ENCODE peak calls at places on chromosomes 13 and 19, in four cellular contexts. Q is neural progenitor cell, P is GM20000, I is pancreas. G is an unnamed sample.

GRCh38 chr19:16822648-16823047 is 6.5 kb upstream of the SIN3B start:
- DNase-seq in I (no peak), P (no peak), Q (no peak), G (no peak)

GRCh38 chr13:27919299-27919933 is 384 bp upstream of the PDX1 start:
- DNase-seq in I (no peak), Q (no peak), P (peak), G (no peak)

GRCh38 chr19:3291644-3292043 is 67.2 kb downstream of the CELF5 start:
- DNase-seq in I (no peak), Q (no peak), P (no peak), G (no peak)

GRCh38 chr13:75360170-75360569 is 121.8 kb downstream of the TBC1D4 start:
- DNase-seq in P (no peak), I (no peak), Q (no peak), G (no peak)

GRCh38 chr19:48830965-48831364 is 5.3 kb downstream of the HSD17B14 start:
- DNase-seq in I (no peak), P (no peak), Q (no peak), G (no peak)

GRCh38 chr19:15740785-15741184 is 3.0 kb downstream of the OR10H3 start:
- DNase-seq in P (no peak), I (no peak), Q (no peak), G (no peak)

GRCh38 chr13:82850644-82851043 is 1031.6 kb downstream of the SLITRK1 start:
- DNase-seq in Q (no peak), P (no peak), I (no peak), G (no peak)

GRCh38 chr19:13917888-13918406 is 11.9 kb downstream of the CC2D1A start:
- DNase-seq in Q (no peak), I (no peak), P (no peak), G (no peak)

GRCh38 chr13:100673831-100674362 is 698 bp downstream of the TMTC4 start:
- DNase-seq in Q (no peak), I (peak), P (peak), G (no peak)

GRCh38 chr13:25561842-25562241 is 190.1 kb downstream of the ATP8A2 start:
- DNase-seq in I (no peak), Q (no peak), P (no peak), G (no peak)

GRCh38 chr13:36347826-36348225 is 1.6 kb upstream of the SPART start:
- DNase-seq in I (no peak), Q (no peak), P (no peak), G (no peak)

GRCh38 chr19:2171349-2172145 is 7.8 kb downstream of the DOT1L start:
- DNase-seq in P (peak), I (peak), Q (peak), G (no peak)

GRCh38 chr13:95251641-95252040 is 49.6 kb downstream of the ABCC4 start:
- DNase-seq in Q (no peak), I (no peak), P (no peak), G (no peak)

GRCh38 chr13:101626925-101627555 is 174.6 kb downstream of the ITGBL1 start:
- DNase-seq in Q (no peak), I (no peak), P (peak), G (no peak)

GRCh38 chr13:109999659-110000533 is 213.5 kb upstream of the IRS2 start:
- DNase-seq in I (no peak), Q (peak), P (no peak), G (no peak)

GRCh38 chr13:74210693-74211393 is 76.6 kb upstream of the KLF12 start:
- DNase-seq in Q (no peak), P (no peak), I (no peak), G (no peak)

GRCh38 chr13:24878340-24878739 is 114.4 kb downstream of the RNF17 start:
- DNase-seq in Q (no peak), P (no peak), I (no peak), G (no peak)

GRCh38 chr19:16376649-16377048 is 52.0 kb downstream of the KLF2 start:
- DNase-seq in Q (peak), I (no peak), P (no peak), G (no peak)

GRCh38 chr19:28023064-28023463 is 1189.9 kb downstream of the UQCRFS1 start:
- DNase-seq in I (no peak), P (no peak), Q (no peak), G (no peak)

GRCh38 chr13:110304256-110304655 is 2.7 kb downstream of the COL4A1 start:
- DNase-seq in P (no peak), Q (no peak), I (no peak), G (no peak)

GRCh38 chr13:75217949-75218348 is 264.0 kb downstream of the TBC1D4 start:
- DNase-seq in Q (peak), I (no peak), P (no peak), G (no peak)

GRCh38 chr13:100176781-100177389 is 88.0 kb downstream of the PCCA start:
- DNase-seq in P (no peak), Q (peak), I (no peak), G (no peak)

GRCh38 chr13:52651880-52652169 is 811 bp upstream of the SUGT1 start:
- DNase-seq in P (no peak), Q (no peak), I (no peak), G (no peak)

GRCh38 chr13:76164290-76164689 is 528.2 kb downstream of the LMO7 start:
- DNase-seq in I (no peak), P (no peak), Q (no peak), G (no peak)

GRCh38 chr13:79659161-79659560 is 178.2 kb downstream of the NDFIP2 start:
- DNase-seq in Q (peak), P (no peak), I (peak), G (no peak)

GRCh38 chr13:112722433-112723250 is 32.8 kb downstream of the ATP11A start:
- DNase-seq in P (no peak), I (peak), Q (no peak), G (no peak)

GRCh38 chr13:101465877-101466276 is 13.4 kb downstream of the ITGBL1 start:
- DNase-seq in I (no peak), P (no peak), Q (no peak), G (no peak)

GRCh38 chr19:16660763-16661479 is at the start of gene TMEM38A:
- DNase-seq in I (peak), Q (peak), P (peak), G (peak)

GRCh38 chr13:28607187-28607955 is 51.6 kb upstream of the POMP start:
- DNase-seq in P (no peak), Q (no peak), I (no peak), G (no peak)

GRCh38 chr13:100787899-100788298 is 113.3 kb upstream of the TMTC4 start:
- DNase-seq in Q (no peak), I (no peak), P (no peak), G (no peak)

GRCh38 chr19:33273881-33274662 is 28.3 kb downstream of the CEBPA start:
- DNase-seq in I (no peak), P (no peak), Q (no peak), G (no peak)

GRCh38 chr13:38398810-38399493 is 49.3 kb downstream of the UFM1 start:
- DNase-seq in P (no peak), I (no peak), Q (no peak), G (no peak)

GRCh38 chr13:111484129-111484925 is 163.9 kb downstream of the TEX29 start:
- DNase-seq in Q (peak), P (no peak), I (peak), G (peak)

GRCh38 chr19:1133471-1133929 is 29.7 kb downstream of the GPX4 start:
- DNase-seq in P (peak), Q (no peak), I (no peak), G (no peak)

GRCh38 chr13:77329133-77330008 is 2.5 kb upstream of the MYCBP2 start:
- DNase-seq in P (peak), I (peak), Q (peak), G (peak)
- TF ChIP-seq CTCF in P (no peak), I (no peak), Q (no peak), G (no peak)

DNA sequence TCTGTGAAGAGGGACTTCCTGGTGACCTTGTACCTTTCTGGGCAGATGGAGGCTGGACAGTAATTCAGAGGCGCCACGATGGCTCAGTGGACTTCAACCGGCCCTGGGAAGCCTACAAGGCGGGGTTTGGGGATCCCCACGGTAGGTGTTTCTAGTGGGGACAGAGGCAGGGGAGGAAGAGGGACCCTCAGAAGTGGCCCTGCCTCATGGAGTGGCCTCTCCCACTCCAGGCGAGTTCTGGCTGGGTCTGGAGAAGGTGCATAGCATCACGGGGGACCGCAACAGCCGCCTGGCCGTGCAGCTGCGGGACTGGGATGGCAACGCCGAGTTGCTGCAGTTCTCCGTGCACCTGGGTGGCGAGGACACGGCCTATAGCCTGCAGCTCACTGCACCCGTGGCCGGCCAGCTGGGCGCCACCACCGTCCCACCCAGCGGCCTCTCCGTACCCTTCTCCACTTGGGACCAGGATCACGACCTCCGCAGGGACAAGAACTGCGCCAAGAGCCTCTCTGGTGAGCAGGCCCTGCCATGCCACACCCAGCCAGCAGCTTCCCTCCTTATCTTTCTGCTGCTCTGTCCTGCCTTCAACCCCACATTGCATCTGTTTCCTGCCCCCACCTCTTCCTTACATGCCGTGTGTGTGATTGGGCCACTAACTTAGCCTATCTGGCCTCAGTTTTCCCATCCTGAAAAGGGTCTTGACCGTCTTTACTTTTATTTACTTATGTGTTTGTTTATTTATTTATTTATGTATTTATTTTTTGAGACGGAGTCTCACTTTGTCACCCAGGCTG is 7.3 kb downstream of the ANGPTL4 start:
- DNase-seq in I (peak), Q (no peak), P (no peak), G (no peak)
- TF ChIP-seq CTCF in I (no peak), Q (no peak), P (no peak), G (no peak)

DNA sequence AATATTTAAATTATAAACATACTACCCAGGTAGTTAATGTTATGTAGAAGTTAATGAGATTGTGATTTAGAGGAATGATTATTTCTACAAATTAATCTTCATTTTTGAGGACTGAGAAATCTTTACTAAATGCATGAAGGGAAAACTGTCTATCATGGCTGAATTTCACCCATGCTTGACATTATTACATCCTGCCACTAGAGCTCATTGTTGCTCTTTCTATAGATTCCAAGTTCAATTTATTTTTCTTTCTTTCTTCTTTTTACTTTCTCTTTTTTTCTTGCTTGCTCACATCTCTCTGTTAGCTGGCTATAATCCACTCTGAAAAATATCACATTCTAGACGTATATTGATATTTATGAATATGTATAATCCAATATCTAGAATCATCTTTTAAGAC is 505.0 kb upstream of the KLHL1 start:
- DNase-seq in P (no peak), I (no peak), Q (no peak), G (no peak)
- TF ChIP-seq CTCF in P (no peak), I (no peak), Q (peak), G (peak)

DNA sequence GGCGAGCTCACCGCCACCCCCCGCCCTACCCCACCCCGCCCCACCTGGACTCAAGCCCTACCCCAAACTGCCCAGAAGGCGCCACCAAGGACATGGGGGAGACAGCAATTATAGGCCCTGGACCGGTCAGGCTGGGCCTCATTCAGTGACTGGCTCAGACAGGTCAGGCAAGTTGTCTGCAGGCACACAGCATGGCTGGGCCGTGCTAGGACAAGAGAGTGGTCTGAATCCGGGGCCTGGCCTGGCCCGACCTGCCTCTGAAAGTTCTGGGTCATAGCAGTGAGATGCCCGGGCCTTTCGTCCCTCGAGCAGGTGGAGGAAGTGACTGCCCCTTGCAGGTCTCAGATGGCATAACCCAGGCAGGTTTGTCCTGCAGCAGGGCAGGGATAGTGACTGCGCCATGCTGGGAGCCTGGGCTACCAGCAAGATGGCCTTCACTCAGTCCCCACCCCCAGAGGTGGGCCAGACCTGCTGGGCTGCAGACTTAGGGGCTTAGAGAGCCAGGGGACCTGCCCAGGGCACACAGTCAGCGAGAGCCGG is 21.0 kb downstream of the COMP start:
- DNase-seq in Q (no peak), P (no peak), I (no peak), G (no peak)
- TF ChIP-seq CTCF in Q (no peak), P (no peak), I (no peak), G (no peak)

DNA sequence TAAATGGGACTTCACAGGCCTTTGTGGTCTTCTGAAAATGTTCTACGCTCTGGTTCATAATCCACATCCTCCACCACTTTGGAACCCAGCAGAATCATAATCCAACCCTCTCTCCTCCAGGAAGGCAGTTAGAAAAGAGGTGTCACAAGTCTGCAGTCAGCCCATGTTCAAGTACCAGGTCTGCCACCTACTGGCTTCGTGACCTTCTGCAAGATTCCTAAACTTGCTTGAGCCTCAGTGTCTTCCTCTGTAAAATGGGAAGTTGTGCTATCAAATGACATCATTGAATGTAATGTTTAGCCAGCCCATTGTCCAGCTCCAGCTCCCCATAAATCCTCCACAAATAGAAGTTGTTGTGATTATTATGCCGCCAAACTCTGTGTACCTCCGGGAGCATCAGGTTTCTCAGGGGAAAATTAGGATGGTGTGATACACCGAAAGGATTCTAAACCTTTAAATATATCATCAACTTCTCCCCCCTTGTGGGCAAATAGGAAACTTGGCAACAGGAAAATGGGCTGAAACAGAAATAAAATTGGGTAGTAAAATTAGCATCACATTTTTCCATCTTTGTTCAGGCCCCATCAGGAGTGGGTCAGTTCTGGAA is 109.7 kb downstream of the NUFIP1 start:
- DNase-seq in Q (no peak), P (peak), I (peak), G (no peak)
- TF ChIP-seq CTCF in Q (peak), P (peak), I (peak), G (no peak)

GRCh38 chr13:60213236-60213746 is 49.6 kb upstream of the DIAPH3 start:
- DNase-seq in I (no peak), Q (no peak), P (no peak), G (no peak)
- TF ChIP-seq CTCF in I (no peak), Q (no peak), P (no peak), G (no peak)

GRCh38 chr19:47618771-47619170 is 9.8 kb downstream of the BICRA start:
- DNase-seq in P (no peak), I (peak), Q (no peak), G (no peak)

GRCh38 chr19:47623151-47623920 is 14.4 kb downstream of the BICRA start:
- DNase-seq in I (no peak), P (no peak), Q (no peak), G (no peak)

GRCh38 chr19:47623921-47624391 is 15.0 kb downstream of the BICRA start:
- DNase-seq in P (no peak), I (no peak), Q (no peak), G (no peak)

GRCh38 chr19:47615714-47616113 is 6.8 kb downstream of the BICRA start:
- DNase-seq in P (no peak), Q (no peak), I (no peak), G (no peak)

GRCh38 chr19:47619763-47620162 is 10.8 kb downstream of the BICRA start:
- DNase-seq in I (no peak), Q (peak), P (no peak), G (no peak)
- TF ChIP-seq CTCF in I (no peak), Q (no peak), P (no peak), G (no peak)

GRCh38 chr19:38869836-38870607 is 8.1 kb downstream of the RINL start:
- DNase-seq in Q (peak), P (peak), I (peak), G (peak)
- TF ChIP-seq CTCF in Q (peak), P (peak), I (peak), G (peak)

DNA sequence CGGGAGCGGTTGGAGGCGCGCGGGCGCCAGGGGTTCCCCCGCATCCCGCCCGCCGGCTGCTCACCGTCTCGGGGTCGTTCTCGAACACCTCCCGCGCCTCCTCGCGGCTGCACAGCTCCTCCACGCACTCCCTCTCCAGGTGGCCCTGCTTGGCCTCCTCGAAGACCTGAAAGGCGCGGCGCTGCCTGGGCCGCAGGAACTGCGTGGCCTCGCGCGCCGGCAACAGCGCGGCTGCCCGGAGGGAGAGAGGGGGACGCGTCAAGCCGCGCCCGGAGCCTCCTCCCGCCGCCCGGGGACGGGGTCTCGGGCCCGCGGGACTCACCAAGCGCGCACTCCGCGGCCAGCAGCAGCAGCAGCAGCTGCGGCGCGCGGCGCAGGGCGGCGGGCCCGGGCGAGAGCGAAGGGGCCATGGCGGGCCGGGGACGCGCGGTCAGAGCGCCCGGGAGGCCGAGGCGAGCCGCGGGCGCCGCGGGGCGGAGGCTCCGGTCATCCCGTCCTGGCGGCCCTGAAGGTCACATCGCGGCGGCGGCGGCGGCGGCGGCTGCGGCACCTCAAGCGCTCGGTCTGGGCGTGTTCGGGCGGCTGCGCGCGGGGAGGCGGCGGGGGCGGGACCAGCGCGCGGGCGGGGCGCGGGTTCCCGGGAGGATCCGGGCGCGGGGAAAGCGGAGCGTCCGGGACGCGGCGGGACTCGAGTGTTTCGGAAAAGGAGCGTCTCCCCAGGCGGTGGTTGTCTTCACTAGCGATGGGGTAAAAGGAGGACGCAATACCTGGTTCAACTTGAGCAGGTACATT is at the start of gene GAS6:
- DNase-seq in Q (peak), I (peak), P (peak), G (no peak)
- TF ChIP-seq CTCF in Q (no peak), I (no peak), P (no peak), G (no peak)

G was measured in mesothelial cell of epicardium.